ENCODE peak calls at places on chromosomes 5 and 9, in five cellular contexts. D is mammary epithelial cell, U is GM23248, A is neural progenitor cell, B is H9. T is an unnamed sample.

GRCh38 chr5:88659529-88660325 is 223.3 kb downstream of the MEF2C start:
- DNase-seq in B (peak; percentile 66), A (peak; percentile 93), D (no peak), U (no peak), T (peak; percentile 69)

GRCh38 chr5:134948929-134949328 is 18.8 kb upstream of the CATSPER3 start:
- DNase-seq in D (peak; percentile 5), A (no peak), B (no peak), U (peak; percentile 65), T (no peak)

GRCh38 chr9:16954032-16954431 is 83.6 kb upstream of the BNC2 start:
- DNase-seq in D (no peak), A (no peak), B (no peak), U (no peak), T (no peak)

GRCh38 chr9:87512321-87512720 is 14.7 kb downstream of the DAPK1 start:
- DNase-seq in A (no peak), B (no peak), D (no peak), U (no peak), T (no peak)

GRCh38 chr9:84121991-84122523 is 141.5 kb downstream of the RMI1 start:
- DNase-seq in D (peak; percentile 36), B (no peak), A (no peak), U (no peak), T (no peak)

GRCh38 chr9:97905228-97905627 is 17.1 kb downstream of the TRMO start:
- DNase-seq in B (no peak), A (no peak), D (no peak), U (no peak), T (no peak)

GRCh38 chr5:173333900-173334685 is 5.9 kb upstream of the STC2 start:
- DNase-seq in B (no peak), U (peak; percentile 72), A (no peak), D (peak; percentile 17), T (no peak)

GRCh38 chr5:134073404-134073803 is 41.1 kb upstream of the TCF7 start:
- DNase-seq in A (no peak), B (no peak), D (no peak), U (peak; percentile 69), T (no peak)

GRCh38 chr9:112852741-112853505 is 37.8 kb downstream of the SLC46A2 start:
- DNase-seq in A (no peak), U (no peak), B (no peak), D (peak; percentile 50), T (no peak)

GRCh38 chr9:87336914-87337333 is 160.7 kb upstream of the DAPK1 start:
- DNase-seq in A (peak; percentile 89), D (peak; percentile 64), U (peak; percentile 92), B (no peak), T (peak; percentile 71)

GRCh38 chr9:89223398-89223977 is 44.9 kb upstream of the SHC3 start:
- DNase-seq in D (no peak), U (peak; percentile 47), B (no peak), A (no peak), T (no peak)

GRCh38 chr5:151733727-151734408 is 24.6 kb downstream of the ATOX1 start:
- DNase-seq in D (no peak), U (peak; percentile 86), A (no peak), B (no peak), T (no peak)

GRCh38 chr9:110249639-110250038 is 6.7 kb downstream of the TXN start:
- DNase-seq in A (no peak), B (no peak), D (no peak), U (no peak), T (no peak)

GRCh38 chr9:76883341-76883740 is 22.6 kb downstream of the PRUNE2 start:
- DNase-seq in A (no peak), D (no peak), U (no peak), B (no peak), T (no peak)

GRCh38 chr9:127224883-127225739 is 39.5 kb upstream of the GARNL3 start:
- DNase-seq in U (peak; percentile 93), B (peak; percentile 96), D (peak; percentile 69), A (peak; percentile 99), T (peak; percentile 94)

GRCh38 chr5:32308951-32309350 is 3.8 kb downstream of the MTMR12 start:
- DNase-seq in D (no peak), A (no peak), U (no peak), B (no peak), T (no peak)

GRCh38 chr9:81372628-81373191 is 316.6 kb downstream of the TLE1 start:
- DNase-seq in U (no peak), B (no peak), D (no peak), A (peak; percentile 35), T (no peak)

GRCh38 chr9:27545471-27545870 is 15.9 kb upstream of the MOB3B start:
- DNase-seq in A (no peak), B (no peak), U (no peak), D (no peak), T (no peak)

GRCh38 chr9:106864533-106865143 is 1.7 kb downstream of the ZNF462 start:
- DNase-seq in B (no peak), A (no peak), U (peak; percentile 56), D (peak; percentile 71), T (no peak)

GRCh38 chr9:19028835-19029451 is 4.1 kb downstream of the SAXO1 start:
- DNase-seq in D (peak; percentile 40), U (peak; percentile 80), B (peak; percentile 61), A (peak; percentile 81), T (peak; percentile 52)

GRCh38 chr5:140239939-140240700 is 62.8 kb downstream of the PFDN1 start:
- DNase-seq in A (peak; percentile 82), B (peak; percentile 87), U (peak; percentile 82), D (no peak), T (peak; percentile 80)

GRCh38 chr5:61632064-61632463 is 300.0 kb downstream of the ZSWIM6 start:
- DNase-seq in U (no peak), D (no peak), B (no peak), A (no peak), T (no peak)

GRCh38 chr5:170184007-170184687 is 48.6 kb upstream of the C5orf58 start:
- DNase-seq in A (peak; percentile 87), D (peak; percentile 35), U (peak; percentile 69), B (peak; percentile 88), T (peak; percentile 57)

GRCh38 chr5:134392301-134392700 is 19.4 kb downstream of the CDKN2AIPNL start:
- DNase-seq in D (no peak), A (no peak), U (no peak), B (no peak), T (no peak)

GRCh38 chr5:122126711-122127385 is 2.5 kb upstream of the ZNF474 start:
- DNase-seq in A (peak; percentile 7), U (peak; percentile 70), B (no peak), D (no peak), T (no peak)

GRCh38 chr5:168128556-168128955 is 162.9 kb upstream of the WWC1 start:
- DNase-seq in A (no peak), B (no peak), D (no peak), U (no peak), T (no peak)

GRCh38 chr5:41068169-41068568 is 3.0 kb downstream of the MROH2B start:
- DNase-seq in U (peak; percentile 2), B (no peak), D (peak; percentile 1), A (no peak), T (no peak)

GRCh38 chr5:132271251-132272246 is 14.1 kb downstream of the PDLIM4 start:
- DNase-seq in U (no peak), A (no peak), B (peak; percentile 67), D (no peak), T (peak; percentile 44)

GRCh38 chr5:178201221-178201926 is 3.0 kb upstream of the HNRNPAB start:
- DNase-seq in A (no peak), D (no peak), U (no peak), B (no peak), T (no peak)

DNA sequence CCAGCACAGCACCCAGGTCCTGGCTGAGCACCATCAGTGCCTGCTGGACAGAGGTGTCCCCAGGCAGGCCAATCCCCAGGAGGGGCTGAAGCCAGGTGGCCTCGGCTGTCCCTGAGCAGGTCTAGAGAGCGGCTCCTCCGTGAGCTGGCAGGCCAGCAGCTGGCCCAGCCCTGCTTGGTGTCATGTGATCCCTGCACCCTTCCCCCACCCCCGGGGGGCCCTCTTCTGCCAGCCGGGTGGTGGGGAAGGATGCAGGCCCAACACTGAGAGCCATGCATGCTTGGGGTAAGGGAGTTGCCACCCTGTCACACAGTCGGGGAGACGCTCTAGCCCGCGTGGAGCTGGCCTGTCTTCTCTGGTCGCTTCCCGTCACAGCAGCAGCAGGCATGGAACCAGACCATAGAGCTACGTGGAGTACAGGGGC is 7.1 kb downstream of the RALGDS start:
- DNase-seq in U (no peak), D (no peak), A (no peak), B (no peak), T (no peak)
- H4K20me1 ChIP-seq in U (no peaks in the 10 kb centered on the region), D (peaks cover 3% of the 10 kb centered on the region), A (peaks cover 78% of the 10 kb centered on the region), B (peaks cover 8% of the 10 kb centered on the region), T (no peaks in the 10 kb centered on the region)

GRCh38 chr9:134370638-134371037 is 44.4 kb downstream of the RXRA start:
- DNase-seq in B (no peak), D (no peak), A (no peak), U (no peak), T (no peak)
- H4K20me1 ChIP-seq in B (no peaks in the 10 kb centered on the region), D (peaks cover 2% of the 10 kb centered on the region), A (peaks cover 94% of the 10 kb centered on the region), U (no peaks in the 10 kb centered on the region), T (no peaks in the 10 kb centered on the region)

GRCh38 chr5:95941756-95942155 is 19.9 kb downstream of the ELL2 start:
- DNase-seq in A (no peak), U (no peak), B (no peak), D (no peak), T (no peak)
- H4K20me1 ChIP-seq in A (no peaks in the 10 kb centered on the region), U (peaks cover 73% of the 10 kb centered on the region), B (no peaks in the 10 kb centered on the region), D (peaks cover 27% of the 10 kb centered on the region), T (no peaks in the 10 kb centered on the region)

GRCh38 chr5:128174951-128175350 is 91.4 kb downstream of the SLC12A2 start:
- DNase-seq in A (no peak), D (no peak), U (peak; percentile 7), B (no peak), T (no peak)
- H4K20me1 ChIP-seq in A (no peaks in the 10 kb centered on the region), D (no peaks in the 10 kb centered on the region), U (no peaks in the 10 kb centered on the region), B (no peaks in the 10 kb centered on the region), T (no peaks in the 10 kb centered on the region)

GRCh38 chr9:113988385-113988784 is 89.7 kb downstream of the AMBP start:
- DNase-seq in B (no peak), A (no peak), D (no peak), U (no peak), T (no peak)

GRCh38 chr9:113988951-113989780 is 88.9 kb downstream of the AMBP start:
- DNase-seq in B (no peak), A (no peak), U (peak; percentile 39), D (no peak), T (no peak)

GRCh38 chr9:113985968-113986585 is 92.0 kb downstream of the AMBP start:
- DNase-seq in D (no peak), U (peak; percentile 13), B (no peak), A (no peak), T (no peak)

GRCh38 chr9:113986931-113987330 is 91.2 kb downstream of the AMBP start:
- DNase-seq in D (no peak), B (no peak), A (no peak), U (no peak), T (no peak)

GRCh38 chr9:113987526-113987925 is 90.6 kb downstream of the AMBP start:
- DNase-seq in B (no peak), U (no peak), D (no peak), A (no peak), T (no peak)
- H4K20me1 ChIP-seq in B (no peaks in the 10 kb centered on the region), U (no peaks in the 10 kb centered on the region), D (no peaks in the 10 kb centered on the region), A (peaks cover 26% of the 10 kb centered on the region), T (no peaks in the 10 kb centered on the region)

DNA sequence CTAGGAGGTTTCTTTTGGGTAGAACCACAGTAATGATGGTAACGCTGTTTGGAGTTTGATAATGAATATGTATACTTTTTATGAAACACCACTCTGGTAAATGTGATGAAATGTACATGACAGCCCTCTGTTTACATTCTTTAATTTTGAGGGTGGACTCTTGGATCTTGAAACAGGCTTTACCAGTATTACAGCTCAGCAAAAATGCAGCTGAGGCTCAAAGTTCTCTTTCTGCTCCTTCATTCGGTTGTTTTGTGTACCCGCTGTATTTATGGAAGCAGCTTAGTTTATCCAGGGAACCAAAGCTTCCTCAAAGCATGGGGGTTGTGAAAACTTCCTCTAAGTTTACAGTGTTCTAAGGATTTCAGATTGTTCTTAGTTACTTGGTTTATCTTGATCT is 11.1 kb downstream of the GAPVD1 start:
- DNase-seq in A (no peak), D (peak; percentile 22), B (no peak), U (no peak), T (no peak)
- H4K20me1 ChIP-seq in A (no peaks in the 10 kb centered on the region), D (no peaks in the 10 kb centered on the region), B (no peaks in the 10 kb centered on the region), U (peaks cover 8% of the 10 kb centered on the region), T (no peaks in the 10 kb centered on the region)

T was measured in OCI-LY7.